ENCODE peak calls at places on chromosomes 12 and 14, in nine cellular contexts. I is colonic mucosa, D is dorsolateral prefrontal cortex, F is A549, K is stomach, W is AG09309, R is cardiac muscle cell, Z is cardiac fibroblast, S is bronchial epithelial cell. Q is an unnamed sample.

GRCh38 chr12:39605501-39605900 is 14.1 kb downstream of the ABCD2 start:
- DNase-seq in F (no peak), I (no peak), W (no peak), K (no peak), S (peak; percentile 86), D (no peak), Z (peak; percentile 61), R (peak; percentile 33), Q (peak; percentile 31)

GRCh38 chr12:14913381-14913781 is 25.0 kb downstream of the ERP27 start:
- DNase-seq in R (peak; percentile 78), W (no peak), D (no peak), F (no peak), S (peak; percentile 60), K (peak; percentile 38), I (no peak), Z (no peak), Q (no peak)

GRCh38 chr12:29238822-29239291 is 89.8 kb downstream of the FAR2 start:
- DNase-seq in W (no peak), K (no peak), D (no peak), Z (peak; percentile 59), R (no peak), S (peak; percentile 80), I (no peak), F (no peak), Q (peak; percentile 75)

GRCh38 chr12:1373887-1374286 is 220.5 kb downstream of the FBXL14 start:
- DNase-seq in F (no peak), K (no peak), S (no peak), Z (no peak), D (no peak), I (no peak), W (peak; percentile 86), R (peak; percentile 39), Q (peak; percentile 89)

GRCh38 chr14:58121530-58122186 is 30.4 kb downstream of the ARMH4 start:
- DNase-seq in R (no peak), K (no peak), Z (no peak), D (no peak), W (no peak), F (no peak), S (no peak), I (no peak), Q (no peak)

GRCh38 chr12:96751626-96752025 is 155.4 kb upstream of the NEDD1 start:
- DNase-seq in Z (no peak), R (no peak), W (no peak), F (no peak), D (no peak), I (no peak), K (no peak), S (peak; percentile 32), Q (no peak)

GRCh38 chr12:2667716-2668440 is 126.9 kb upstream of the FKBP4 start:
- DNase-seq in K (no peak), Z (no peak), D (no peak), S (no peak), I (no peak), W (no peak), F (no peak), R (no peak), Q (no peak)

GRCh38 chr14:22837059-22837749 is 819 bp downstream of the MMP14 start:
- DNase-seq in R (peak; percentile 70), D (no peak), Z (peak; percentile 64), K (peak; percentile 71), I (peak; percentile 65), S (no peak), W (no peak), F (no peak), Q (peak; percentile 45)

GRCh38 chr14:68655021-68655811 is 137.7 kb downstream of the ZFP36L1 start:
- DNase-seq in Z (no peak), K (no peak), W (no peak), D (no peak), F (no peak), S (no peak), R (peak; percentile 72), I (no peak), Q (no peak)

GRCh38 chr12:116400671-116401357 is 123.3 kb upstream of the MED13L start:
- DNase-seq in D (no peak), Z (no peak), I (no peak), S (no peak), W (no peak), R (no peak), F (no peak), K (no peak), Q (no peak)

GRCh38 chr12:122148657-122149056 is 25.4 kb downstream of the IL31 start:
- DNase-seq in D (no peak), S (no peak), Z (peak; percentile 57), R (peak; percentile 55), F (no peak), K (no peak), W (no peak), I (no peak), Q (peak; percentile 60)

GRCh38 chr12:41777064-41777790 is 367.4 kb downstream of the GXYLT1 start:
- DNase-seq in F (no peak), S (no peak), Z (no peak), W (no peak), K (no peak), R (no peak), D (no peak), I (no peak), Q (no peak)

GRCh38 chr12:50107416-50108268 is 3.8 kb downstream of the GPD1 start:
- DNase-seq in S (no peak), K (no peak), Z (no peak), W (no peak), F (no peak), R (no peak), D (no peak), I (no peak), Q (no peak)

GRCh38 chr14:54108481-54109471 is 152.2 kb upstream of the BMP4 start:
- DNase-seq in D (no peak), S (peak; percentile 87), I (no peak), K (no peak), F (no peak), R (peak; percentile 95), Z (peak; percentile 90), W (no peak), Q (peak; percentile 53)

DNA sequence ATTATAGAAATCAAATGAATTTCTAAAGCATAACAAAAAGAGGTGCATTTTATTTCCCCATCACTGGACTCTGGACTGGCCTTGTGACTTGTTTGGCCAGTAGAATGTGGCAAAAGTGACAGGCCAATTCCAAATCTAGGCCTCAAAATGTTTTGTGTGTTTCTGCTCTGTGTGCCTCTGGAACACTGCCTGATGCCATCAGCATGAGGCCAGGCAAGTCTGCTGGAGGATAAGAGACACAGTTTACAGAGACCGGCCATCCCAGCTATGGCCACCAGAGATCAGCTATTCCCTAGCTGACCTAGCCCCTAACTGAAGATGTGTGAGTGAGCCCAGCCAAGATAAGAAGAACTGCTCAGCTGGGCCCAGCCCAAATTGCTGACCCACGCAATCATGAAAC is 32.9 kb downstream of the ASCL1 start:
- DNase-seq in D (no peak), I (no peak), R (no peak), F (no peak), K (no peak), Z (no peak), S (no peak), W (no peak), Q (no peak)
- TF ChIP-seq CTCF in D (no peak), I (no peak), R (no peak), F (no peak), K (no peak), Z (no peak), S (no peak), W (no peak), Q (no peak)

DNA sequence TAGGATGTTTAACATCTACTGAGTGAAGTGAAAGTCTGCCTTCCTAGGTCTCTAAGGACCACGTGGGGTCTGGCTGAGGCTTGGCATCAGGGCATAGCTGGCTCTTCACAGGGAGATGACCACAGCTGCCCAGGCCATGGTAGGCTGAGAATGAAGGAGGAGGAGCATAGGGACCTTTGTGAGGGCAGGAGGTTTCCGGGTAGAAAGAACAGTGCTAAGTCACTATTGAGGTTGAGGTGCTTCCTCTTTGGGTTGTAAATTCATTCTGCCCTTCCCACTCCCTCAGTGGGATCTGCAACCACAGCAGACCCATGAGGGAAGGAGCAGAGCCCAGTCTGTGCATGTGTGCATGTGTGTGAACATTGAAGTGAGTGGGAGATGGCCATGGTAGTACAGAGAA is 909.6 kb downstream of the VRK1 start:
- DNase-seq in D (no peak), R (no peak), F (no peak), I (no peak), Z (no peak), S (no peak), K (no peak), W (no peak), Q (no peak)
- H3K4me3 ChIP-seq in D (no peak overlapping the region), R (no peak overlapping the region), F (no peak overlapping the region), I (no peak overlapping the region), Z (no peak overlapping the region), S (no peak overlapping the region), K (no peak overlapping the region), W (no peak overlapping the region), Q (no peak overlapping the region)

GRCh38 chr12:115402443-115403170 is 718.6 kb upstream of the TBX3 start:
- DNase-seq in S (no peak), K (no peak), I (no peak), R (no peak), W (no peak), D (no peak), Z (no peak), F (no peak), Q (peak; percentile 65)

GRCh38 chr12:115394498-115395220 is 710.7 kb upstream of the TBX3 start:
- DNase-seq in Z (peak; percentile 16), D (no peak), I (no peak), K (no peak), W (no peak), R (no peak), S (peak; percentile 17), F (no peak), Q (peak; percentile 23)

GRCh38 chr12:115400011-115400410 is 716.0 kb upstream of the TBX3 start:
- DNase-seq in W (no peak), S (no peak), F (no peak), R (no peak), D (no peak), Z (no peak), K (no peak), I (no peak), Q (no peak)

GRCh38 chr12:115396567-115396966 is 712.6 kb upstream of the TBX3 start:
- DNase-seq in W (no peak), D (no peak), K (no peak), Z (no peak), F (no peak), I (no peak), S (no peak), R (no peak), Q (no peak)

GRCh38 chr12:115398311-115398781 is 714.4 kb upstream of the TBX3 start:
- DNase-seq in K (no peak), Z (peak; percentile 42), D (no peak), I (peak; percentile 19), F (peak; percentile 49), R (no peak), S (peak; percentile 14), W (no peak), Q (no peak)
- TF ChIP-seq CTCF in K (no peak), Z (no peak), D (no peak), I (no peak), F (peak; percentile 58), R (no peak), S (peak; percentile 32), W (no peak), Q (no peak)

DNA sequence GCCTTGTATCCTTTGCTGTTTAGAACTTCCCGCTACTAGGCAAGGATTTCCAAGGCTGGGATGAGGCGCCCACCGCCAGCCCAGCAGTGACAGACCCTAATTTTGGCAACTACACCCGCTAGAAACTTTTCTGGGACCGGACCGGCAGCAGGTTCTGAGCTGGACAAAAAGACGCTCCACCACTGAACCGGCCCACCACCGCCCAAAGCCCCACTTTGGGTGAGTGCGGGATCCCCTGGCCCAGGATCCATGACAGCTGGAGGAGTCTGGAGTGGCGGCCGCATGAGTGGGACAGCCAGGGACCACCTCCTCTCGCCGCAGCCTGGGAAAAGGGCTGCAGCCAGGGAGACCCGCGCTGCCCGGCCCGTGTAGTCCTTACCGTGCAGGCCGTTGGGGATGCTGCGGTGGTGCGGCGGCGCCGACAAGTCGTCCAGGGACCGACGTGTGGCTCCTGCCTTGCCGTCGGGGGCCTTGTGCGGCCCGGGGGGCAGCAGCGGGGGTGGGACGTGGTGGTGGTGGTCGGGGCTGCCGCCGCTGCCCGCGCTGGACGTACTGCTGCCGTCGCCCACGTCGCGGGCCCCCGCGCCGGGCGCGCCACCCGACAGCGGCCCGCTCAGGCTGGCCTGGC is 1.1 kb downstream of the CCDC85C start:
- DNase-seq in W (no peak), D (no peak), K (no peak), Z (no peak), S (no peak), R (no peak), I (no peak), F (no peak), Q (no peak)
- H3K4me3 ChIP-seq in W (peak overlapping the region; percentile 36), D (peak overlapping the region; percentile 62), K (peak overlapping the region; percentile 80), Z (peak overlapping the region; percentile 22), S (peak overlapping the region; percentile 41), R (peak overlapping the region; percentile 50), I (peak overlapping the region; percentile 67), F (peak overlapping the region; percentile 81), Q (no peak overlapping the region)